ENCODE peak calls at places on chromosomes 13 and 19, in four cellular contexts. V is AG09309, B is body of pancreas, J is breast epithelium. D is an unnamed sample.

GRCh38 chr19:16821081-16821480 is 8.1 kb upstream of the SIN3B start:
- DNase-seq in V (no peak), B (no peak), J (no peak), D (no peak)

GRCh38 chr19:58513694-58514563 is 2.1 kb upstream of the SLC27A5 start:
- DNase-seq in V (peak), B (peak), J (peak), D (peak)

GRCh38 chr13:28601581-28601980 is 57.3 kb upstream of the POMP start:
- DNase-seq in V (no peak), B (no peak), J (no peak), D (no peak)

GRCh38 chr19:35284153-35285140 is 2.1 kb downstream of the HAMP start:
- DNase-seq in V (no peak), B (no peak), J (no peak), D (no peak)

GRCh38 chr13:75418997-75419396 is 63.0 kb downstream of the TBC1D4 start:
- DNase-seq in V (peak), B (no peak), J (no peak), D (no peak)

GRCh38 chr13:40271511-40271910 is 394.9 kb downstream of the FOXO1 start:
- DNase-seq in V (no peak), B (peak), J (peak), D (no peak)

GRCh38 chr13:41520699-41521630 is 63.6 kb downstream of the RGCC start:
- DNase-seq in V (no peak), B (no peak), J (no peak), D (no peak)

GRCh38 chr13:89900104-89900760 is 1447.3 kb upstream of the MIR17HG start:
- DNase-seq in V (no peak), B (no peak), J (no peak), D (no peak)

GRCh38 chr19:42488783-42489521 is 39.3 kb downstream of the CEACAM1 start:
- DNase-seq in V (no peak), B (peak), J (peak), D (no peak)

GRCh38 chr19:18618236-18618635 is 5.6 kb downstream of the TMEM59L start:
- DNase-seq in V (no peak), B (no peak), J (no peak), D (no peak)

GRCh38 chr13:28117689-28118377 is 17.5 kb upstream of the FLT3 start:
- DNase-seq in V (no peak), B (peak), J (no peak), D (no peak)

GRCh38 chr19:55355213-55355821 is 798 bp upstream of the COX6B2 start:
- DNase-seq in V (no peak), B (no peak), J (no peak), D (no peak)

GRCh38 chr13:98190889-98191444 is 13.9 kb upstream of the RNF113B start:
- DNase-seq in V (no peak), B (peak), J (no peak), D (no peak)

GRCh38 chr19:44846455-44847143 is 502 bp downstream of the NECTIN2 start:
- DNase-seq in V (no peak), B (peak), J (peak), D (peak)

GRCh38 chr13:73945871-73946270 is 188.3 kb downstream of the KLF12 start:
- DNase-seq in V (no peak), B (no peak), J (peak), D (no peak)

GRCh38 chr13:31920301-31920818 is 111.2 kb upstream of the FRY start:
- DNase-seq in V (no peak), B (no peak), J (no peak), D (no peak)

GRCh38 chr13:110525328-110526319 is 35.9 kb downstream of the RAB20 start:
- DNase-seq in V (no peak), B (no peak), J (no peak), D (no peak)

GRCh38 chr13:95552539-95553270 is at the start of gene CLDN10:
- DNase-seq in V (no peak), B (peak), J (no peak), D (peak)

DNA sequence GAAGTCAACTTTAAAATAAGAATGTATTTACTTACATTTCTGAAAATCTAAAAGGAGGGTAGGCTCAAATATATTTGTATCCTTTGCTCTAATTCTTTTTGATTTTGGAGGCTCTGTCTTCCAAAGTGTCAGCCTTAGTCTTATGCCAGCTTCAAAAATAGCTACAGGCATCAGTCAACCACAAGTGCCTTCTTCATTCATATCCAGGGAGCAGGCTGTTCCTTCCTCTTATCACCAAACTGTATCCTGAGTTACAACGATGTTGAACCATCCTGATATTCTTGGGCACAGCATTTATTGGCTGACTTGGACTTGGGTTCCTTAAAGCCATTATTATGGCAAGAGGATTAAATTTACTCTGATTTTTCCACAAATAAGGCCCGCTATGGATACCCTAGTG is 1161.3 kb downstream of the PCDH17 start:
- DNase-seq in V (no peak), B (no peak), J (no peak), D (no peak)
- TF ChIP-seq CTCF in V (no peak), B (no peak), J (no peak), D (no peak)

GRCh38 chr19:11087870-11088507 is 1.3 kb upstream of the LDLR start:
- DNase-seq in V (no peak), B (no peak), J (no peak), D (no peak)
- TF ChIP-seq CTCF in V (no peak), B (no peak), J (no peak), D (no peak)

DNA sequence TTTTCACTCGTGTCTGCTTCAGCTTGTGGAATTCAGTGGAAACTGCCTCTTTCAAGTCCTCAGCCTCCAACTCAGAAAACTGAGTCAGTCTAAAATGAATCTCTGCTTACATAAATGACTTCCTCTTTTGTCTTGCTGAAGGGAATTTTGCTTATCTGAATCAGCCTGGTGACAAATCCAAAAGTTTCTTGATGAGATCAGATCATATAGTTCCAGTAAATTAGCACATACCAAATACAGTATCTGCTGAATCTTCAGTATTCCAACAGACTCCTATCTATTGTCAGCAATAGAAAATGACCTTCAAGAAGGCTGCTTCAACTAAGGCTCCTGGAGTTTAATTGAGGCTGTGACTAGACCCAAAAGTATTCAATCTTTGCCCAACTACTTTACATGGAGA is 290.0 kb downstream of the MZT1 start:
- DNase-seq in V (no peak), B (no peak), J (no peak), D (no peak)
- TF ChIP-seq CTCF in V (no peak), B (no peak), J (no peak), D (no peak)

GRCh38 chr13:26721251-26721939 is 39.2 kb downstream of the GPR12 start:
- DNase-seq in V (no peak), B (no peak), J (no peak), D (peak)

GRCh38 chr13:26718872-26719271 is 41.7 kb downstream of the GPR12 start:
- DNase-seq in V (no peak), B (no peak), J (no peak), D (no peak)

GRCh38 chr13:26716984-26717383 is 43.6 kb downstream of the GPR12 start:
- DNase-seq in V (no peak), B (no peak), J (no peak), D (no peak)

GRCh38 chr13:26718146-26718545 is 42.4 kb downstream of the GPR12 start:
- DNase-seq in V (no peak), B (no peak), J (no peak), D (no peak)

GRCh38 chr13:26719356-26719945 is 41.1 kb downstream of the GPR12 start:
- DNase-seq in V (no peak), B (no peak), J (no peak), D (no peak)
- TF ChIP-seq CTCF in V (peak), B (no peak), J (no peak), D (peak)

D was measured in glutamatergic neuron.